ENCODE peak calls at places on chromosomes 16 and 17, in seven cellular contexts. One of them, this sample, is unnamed.

GRCh38 chr17:1071103-1071825 is 74.3 kb downstream of the TIMM22 start:
- DNase-seq in fibroblast of the aortic adventitia: no peak
- DNase-seq in neural progenitor cell: no peak
- DNase-seq in cardiac fibroblast: no peak
- DNase-seq in A549: no peak
- DNase-seq in kidney: peak
- DNase-seq in tibial artery: no peak
- DNase-seq in this sample: no peak

GRCh38 chr16:70529051-70529777 is 5.6 kb downstream of the SF3B3 start:
- DNase-seq in kidney: no peak
- DNase-seq in tibial artery: no peak
- DNase-seq in cardiac fibroblast: peak
- DNase-seq in A549: peak
- DNase-seq in neural progenitor cell: no peak
- DNase-seq in fibroblast of the aortic adventitia: peak
- DNase-seq in this sample: peak

GRCh38 chr17:12431188-12431587 is 234.5 kb upstream of the MYOCD start:
- DNase-seq in fibroblast of the aortic adventitia: no peak
- DNase-seq in tibial artery: no peak
- DNase-seq in kidney: no peak
- DNase-seq in cardiac fibroblast: no peak
- DNase-seq in A549: no peak
- DNase-seq in neural progenitor cell: no peak
- DNase-seq in this sample: peak

GRCh38 chr17:7523033-7523432 is 25.8 kb upstream of the TNFSF12 start:
- DNase-seq in A549: peak
- DNase-seq in tibial artery: no peak
- DNase-seq in kidney: peak
- DNase-seq in neural progenitor cell: peak
- DNase-seq in fibroblast of the aortic adventitia: peak
- DNase-seq in cardiac fibroblast: peak
- DNase-seq in this sample: peak

GRCh38 chr17:17180741-17181525 is 25.2 kb downstream of the PLD6 start:
- DNase-seq in fibroblast of the aortic adventitia: no peak
- DNase-seq in neural progenitor cell: no peak
- DNase-seq in kidney: no peak
- DNase-seq in tibial artery: no peak
- DNase-seq in A549: no peak
- DNase-seq in cardiac fibroblast: no peak
- DNase-seq in this sample: no peak

GRCh38 chr17:32102172-32102571 is 40.1 kb upstream of the RHOT1 start:
- DNase-seq in neural progenitor cell: no peak
- DNase-seq in tibial artery: no peak
- DNase-seq in kidney: peak
- DNase-seq in cardiac fibroblast: no peak
- DNase-seq in A549: no peak
- DNase-seq in fibroblast of the aortic adventitia: no peak
- DNase-seq in this sample: no peak

GRCh38 chr17:79026345-79027273 is 2.6 kb downstream of the C1QTNF1 start:
- DNase-seq in fibroblast of the aortic adventitia: peak
- DNase-seq in tibial artery: peak
- DNase-seq in kidney: peak
- DNase-seq in A549: peak
- DNase-seq in cardiac fibroblast: peak
- DNase-seq in neural progenitor cell: no peak
- DNase-seq in this sample: no peak

GRCh38 chr17:66272699-66273390 is 29.6 kb upstream of the PRKCA start:
- DNase-seq in cardiac fibroblast: peak
- DNase-seq in fibroblast of the aortic adventitia: peak
- DNase-seq in neural progenitor cell: no peak
- DNase-seq in A549: peak
- DNase-seq in kidney: no peak
- DNase-seq in tibial artery: no peak
- DNase-seq in this sample: no peak

GRCh38 chr17:55283256-55283965 is 18.7 kb downstream of the HLF start:
- DNase-seq in A549: no peak
- DNase-seq in tibial artery: no peak
- DNase-seq in kidney: no peak
- DNase-seq in fibroblast of the aortic adventitia: no peak
- DNase-seq in neural progenitor cell: no peak
- DNase-seq in cardiac fibroblast: no peak
- DNase-seq in this sample: no peak

GRCh38 chr16:86455116-86455515 is 55.2 kb upstream of the FOXF1 start:
- DNase-seq in A549: no peak
- DNase-seq in kidney: no peak
- DNase-seq in tibial artery: no peak
- DNase-seq in fibroblast of the aortic adventitia: peak
- DNase-seq in neural progenitor cell: no peak
- DNase-seq in cardiac fibroblast: peak
- DNase-seq in this sample: no peak

GRCh38 chr16:1771072-1771863 is at the start of gene NME3:
- DNase-seq in neural progenitor cell: peak
- DNase-seq in tibial artery: peak
- DNase-seq in kidney: peak
- DNase-seq in fibroblast of the aortic adventitia: peak
- DNase-seq in cardiac fibroblast: peak
- DNase-seq in A549: peak
- DNase-seq in this sample: peak

DNA sequence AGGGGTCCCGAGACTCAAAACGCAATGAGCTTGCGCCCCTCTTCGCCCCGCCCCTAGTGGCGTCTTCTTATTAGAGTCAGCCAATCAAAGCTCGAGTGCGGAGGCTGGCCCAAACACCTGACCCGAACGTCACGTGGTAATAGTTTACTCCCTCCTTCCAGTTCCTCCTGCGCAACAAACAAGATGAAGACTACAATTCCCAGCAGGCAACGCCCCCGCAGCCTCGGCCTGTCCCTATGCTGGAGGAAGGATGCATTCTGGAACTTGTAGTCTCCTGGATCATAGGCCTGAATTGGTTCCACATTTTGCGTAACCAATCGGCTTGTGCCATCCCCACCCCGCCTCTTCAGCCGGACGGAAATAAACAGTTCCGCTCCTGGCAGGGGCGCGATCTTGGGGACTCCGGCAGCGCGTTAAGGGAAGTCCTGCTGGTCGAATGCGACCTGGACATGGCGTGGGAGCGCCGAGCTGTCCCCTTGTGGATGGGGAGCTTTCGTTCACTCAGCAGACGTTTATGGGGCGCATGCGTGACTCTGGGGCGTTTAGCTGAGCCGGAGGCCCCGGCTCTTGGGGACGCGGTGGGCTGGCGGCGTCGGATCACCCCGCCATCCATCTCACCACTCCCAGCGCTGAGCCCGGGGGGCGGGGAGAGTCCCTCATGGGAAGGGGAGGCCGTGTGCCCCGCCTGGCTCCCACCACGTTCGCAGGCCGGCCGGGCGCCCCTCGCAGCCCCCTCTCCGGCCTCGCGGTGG is at the start of gene WBP2:
- DNase-seq in kidney: peak
- DNase-seq in tibial artery: peak
- DNase-seq in cardiac fibroblast: peak
- DNase-seq in neural progenitor cell: peak
- DNase-seq in A549: peak
- DNase-seq in fibroblast of the aortic adventitia: peak
- DNase-seq in this sample: peak
- TF ChIP-seq CTCF in kidney: peak
- TF ChIP-seq CTCF in tibial artery: peak
- TF ChIP-seq CTCF in cardiac fibroblast: no peak
- TF ChIP-seq CTCF in neural progenitor cell: peak
- TF ChIP-seq CTCF in A549: peak
- TF ChIP-seq CTCF in fibroblast of the aortic adventitia: peak
- TF ChIP-seq CTCF in this sample: peak

DNA sequence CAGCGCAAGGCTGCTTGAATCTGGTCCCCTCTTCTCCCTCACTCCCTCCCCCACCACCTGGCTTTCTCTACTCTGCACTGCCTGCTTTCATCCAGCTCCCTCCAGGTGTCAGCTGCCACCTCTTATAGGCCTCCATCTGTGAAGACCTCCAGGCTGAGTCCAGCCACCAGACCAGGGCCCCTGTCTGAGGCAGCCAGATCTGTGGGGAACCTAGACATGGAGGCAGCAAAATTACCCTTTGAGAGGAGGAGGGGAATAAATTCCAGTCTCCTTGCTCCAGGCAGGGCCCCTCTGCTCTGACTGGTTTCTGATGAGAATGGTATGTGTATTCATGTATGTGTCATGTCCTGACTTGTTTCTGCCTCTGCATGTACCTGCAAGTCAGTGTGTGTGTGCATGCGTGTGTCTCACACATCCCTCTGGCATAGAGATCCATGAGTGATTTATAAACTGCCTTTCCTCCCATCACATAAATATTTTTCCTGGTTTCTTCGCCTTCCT is 21.1 kb downstream of the MINK1 start:
- DNase-seq in cardiac fibroblast: peak
- DNase-seq in kidney: no peak
- DNase-seq in tibial artery: no peak
- DNase-seq in A549: peak
- DNase-seq in fibroblast of the aortic adventitia: peak
- DNase-seq in neural progenitor cell: no peak
- DNase-seq in this sample: no peak
- TF ChIP-seq CTCF in cardiac fibroblast: no peak
- TF ChIP-seq CTCF in kidney: no peak
- TF ChIP-seq CTCF in tibial artery: no peak
- TF ChIP-seq CTCF in A549: no peak
- TF ChIP-seq CTCF in fibroblast of the aortic adventitia: no peak
- TF ChIP-seq CTCF in neural progenitor cell: no peak
- TF ChIP-seq CTCF in this sample: no peak

GRCh38 chr16:31458073-31458834 is 1.0 kb upstream of the ARMC5 start:
- DNase-seq in cardiac fibroblast: peak
- DNase-seq in fibroblast of the aortic adventitia: peak
- DNase-seq in neural progenitor cell: peak
- DNase-seq in kidney: peak
- DNase-seq in tibial artery: peak
- DNase-seq in A549: peak
- DNase-seq in this sample: peak
- TF ChIP-seq CTCF in cardiac fibroblast: no peak
- TF ChIP-seq CTCF in fibroblast of the aortic adventitia: peak
- TF ChIP-seq CTCF in neural progenitor cell: no peak
- TF ChIP-seq CTCF in kidney: peak
- TF ChIP-seq CTCF in tibial artery: peak
- TF ChIP-seq CTCF in A549: no peak
- TF ChIP-seq CTCF in this sample: no peak

GRCh38 chr17:28178800-28179199 is 136.3 kb downstream of the NLK start:
- DNase-seq in fibroblast of the aortic adventitia: no peak
- DNase-seq in tibial artery: no peak
- DNase-seq in kidney: no peak
- DNase-seq in cardiac fibroblast: no peak
- DNase-seq in neural progenitor cell: no peak
- DNase-seq in A549: no peak
- DNase-seq in this sample: no peak
- TF ChIP-seq CTCF in fibroblast of the aortic adventitia: no peak
- TF ChIP-seq CTCF in tibial artery: no peak
- TF ChIP-seq CTCF in kidney: no peak
- TF ChIP-seq CTCF in cardiac fibroblast: no peak
- TF ChIP-seq CTCF in neural progenitor cell: no peak
- TF ChIP-seq CTCF in A549: no peak
- TF ChIP-seq CTCF in this sample: no peak

GRCh38 chr16:50719401-50720337 is 22.2 kb upstream of the CYLD start:
- DNase-seq in neural progenitor cell: no peak
- DNase-seq in fibroblast of the aortic adventitia: no peak
- DNase-seq in A549: no peak
- DNase-seq in tibial artery: no peak
- DNase-seq in cardiac fibroblast: no peak
- DNase-seq in kidney: no peak
- DNase-seq in this sample: no peak
- TF ChIP-seq CTCF in neural progenitor cell: peak
- TF ChIP-seq CTCF in fibroblast of the aortic adventitia: no peak
- TF ChIP-seq CTCF in A549: no peak
- TF ChIP-seq CTCF in tibial artery: no peak
- TF ChIP-seq CTCF in cardiac fibroblast: no peak
- TF ChIP-seq CTCF in kidney: no peak
- TF ChIP-seq CTCF in this sample: no peak

GRCh38 chr17:47831934-47832327 is 461 bp downstream of the LRRC46 start:
- DNase-seq in kidney: no peak
- DNase-seq in fibroblast of the aortic adventitia: no peak
- DNase-seq in A549: no peak
- DNase-seq in tibial artery: no peak
- DNase-seq in neural progenitor cell: no peak
- DNase-seq in cardiac fibroblast: no peak
- DNase-seq in this sample: no peak

GRCh38 chr17:47829870-47830269 is 1.5 kb downstream of the MRPL10 start:
- DNase-seq in tibial artery: no peak
- DNase-seq in cardiac fibroblast: no peak
- DNase-seq in neural progenitor cell: no peak
- DNase-seq in fibroblast of the aortic adventitia: no peak
- DNase-seq in kidney: no peak
- DNase-seq in A549: no peak
- DNase-seq in this sample: no peak

GRCh38 chr17:47830396-47830907 is 889 bp downstream of the MRPL10 start:
- DNase-seq in A549: no peak
- DNase-seq in neural progenitor cell: no peak
- DNase-seq in cardiac fibroblast: no peak
- DNase-seq in fibroblast of the aortic adventitia: no peak
- DNase-seq in tibial artery: no peak
- DNase-seq in kidney: no peak
- DNase-seq in this sample: no peak

GRCh38 chr17:47834756-47835155 is 3.3 kb downstream of the LRRC46 start:
- DNase-seq in fibroblast of the aortic adventitia: no peak
- DNase-seq in tibial artery: no peak
- DNase-seq in cardiac fibroblast: no peak
- DNase-seq in neural progenitor cell: no peak
- DNase-seq in kidney: no peak
- DNase-seq in A549: no peak
- DNase-seq in this sample: no peak

DNA sequence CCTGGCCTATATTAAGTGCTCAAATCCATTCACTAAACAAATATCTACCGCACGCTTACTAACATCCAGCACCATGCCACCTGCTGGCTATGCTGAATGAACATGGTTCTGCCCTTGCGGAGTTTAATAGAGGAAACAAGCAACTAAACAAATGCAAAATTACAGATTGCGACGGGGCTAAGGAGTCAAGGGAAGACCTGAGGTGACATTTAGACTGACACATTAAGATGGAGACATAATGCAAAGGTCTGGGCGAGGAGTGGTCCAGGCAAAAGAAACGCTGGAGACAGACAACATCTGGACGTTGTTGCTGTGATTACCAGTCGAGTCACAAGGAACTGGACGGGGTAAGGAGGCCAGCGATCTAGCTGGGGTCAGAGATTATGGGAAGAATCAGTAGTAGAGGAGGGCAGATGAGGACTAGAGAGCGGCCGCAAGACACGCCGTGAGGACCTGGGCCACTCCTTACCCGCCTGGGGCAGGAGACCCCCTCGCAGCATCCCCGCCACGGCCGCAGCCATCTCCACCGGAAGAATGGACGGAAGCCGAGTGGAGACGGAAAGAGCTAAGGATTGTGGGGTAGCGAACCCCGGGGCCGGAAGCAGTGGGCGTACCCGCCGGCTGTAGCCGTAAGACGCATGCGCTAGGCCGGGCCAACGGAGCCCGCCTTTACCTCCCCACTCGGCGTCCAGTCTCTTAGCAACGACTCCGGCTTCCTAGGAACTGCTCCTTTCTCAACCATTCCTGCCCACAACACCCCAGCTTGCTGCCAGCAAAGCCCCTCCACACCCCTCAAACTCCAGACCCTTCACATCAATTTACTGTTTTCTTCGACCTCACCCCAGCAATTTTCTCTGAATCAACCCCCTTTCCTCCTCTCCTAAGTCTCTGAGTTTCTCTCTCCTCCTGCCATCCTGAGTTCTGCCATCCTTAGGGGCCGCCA is at the start of the genes LRRC46 and MRPL10:
- DNase-seq in neural progenitor cell: peak
- DNase-seq in kidney: peak
- DNase-seq in cardiac fibroblast: peak
- DNase-seq in tibial artery: peak
- DNase-seq in fibroblast of the aortic adventitia: peak
- DNase-seq in A549: peak
- DNase-seq in this sample: peak
- TF ChIP-seq CTCF in neural progenitor cell: peak
- TF ChIP-seq CTCF in kidney: peak
- TF ChIP-seq CTCF in cardiac fibroblast: peak
- TF ChIP-seq CTCF in tibial artery: no peak
- TF ChIP-seq CTCF in fibroblast of the aortic adventitia: peak
- TF ChIP-seq CTCF in A549: peak
- TF ChIP-seq CTCF in this sample: no peak